ENCODE peak calls at places on chromosomes 5 and 9, in ten cellular contexts. B, T, D, A, R, J, G, N, X and H are unnamed samples.

GRCh38 chr5:66769030-66769733 is 173.0 kb downstream of the MAST4 start:
- DNase-seq in G (no peak), J (peak; percentile 36), T (no peak), R (no peak), B (no peak), N (no peak), D (no peak), A (no peak), X (no peak), H (no peak)

GRCh38 chr5:160395111-160395510 is 4.7 kb downstream of the FAM200C start:
- DNase-seq in J (no peak), A (no peak), D (no peak), T (no peak), X (no peak), N (no peak), G (no peak), R (no peak), B (no peak), H (no peak)

GRCh38 chr5:93654676-93655075 is 71.7 kb downstream of the NR2F1 start:
- DNase-seq in A (no peak), R (no peak), B (no peak), X (no peak), J (no peak), T (no peak), N (peak; percentile 28), G (no peak), D (no peak), H (no peak)

GRCh38 chr5:93622240-93622885 is 39.3 kb downstream of the NR2F1 start:
- DNase-seq in A (no peak), T (no peak), B (no peak), G (no peak), D (no peak), R (no peak), N (peak; percentile 77), X (no peak), J (no peak), H (no peak)

GRCh38 chr9:108551030-108551964 is 304.5 kb downstream of the ACTL7B start:
- DNase-seq in B (peak; percentile 73), J (no peak), D (no peak), X (no peak), N (peak; percentile 96), G (no peak), T (peak; percentile 72), A (no peak), R (no peak), H (no peak)

GRCh38 chr5:32419791-32420190 is 24.7 kb downstream of the ZFR start:
- DNase-seq in G (peak; percentile 12), D (no peak), B (no peak), X (no peak), N (no peak), A (no peak), J (no peak), R (no peak), T (no peak), H (no peak)

GRCh38 chr9:82170871-82171270 is 182.3 kb downstream of the SPATA31D1 start:
- DNase-seq in A (no peak), D (no peak), T (peak; percentile 71), B (no peak), R (no peak), N (no peak), J (no peak), X (no peak), G (no peak), H (no peak)

GRCh38 chr5:10521466-10522223 is 42.2 kb upstream of the ANKRD33B start:
- DNase-seq in T (no peak), D (peak; percentile 47), A (no peak), G (no peak), J (no peak), B (no peak), N (no peak), R (no peak), X (no peak), H (no peak)

GRCh38 chr5:178180141-178180863 is 6.9 kb downstream of the GMCL2 start:
- DNase-seq in J (no peak), A (no peak), B (no peak), N (no peak), X (no peak), T (no peak), R (no peak), G (no peak), D (no peak), H (no peak)

GRCh38 chr9:13719981-13720380 is 440.5 kb upstream of the MPDZ start:
- DNase-seq in X (no peak), D (no peak), A (no peak), R (no peak), B (peak; percentile 15), T (no peak), G (no peak), J (no peak), N (peak; percentile 84), H (no peak)

GRCh38 chr5:79924936-79925893 is 65.8 kb downstream of the MTX3 start:
- DNase-seq in A (no peak), J (no peak), T (no peak), X (no peak), R (no peak), N (peak; percentile 41), B (no peak), G (no peak), D (no peak), H (no peak)

GRCh38 chr5:173435543-173435942 is 107.3 kb upstream of the STC2 start:
- DNase-seq in G (no peak), D (no peak), N (no peak), R (no peak), J (no peak), A (no peak), T (no peak), B (no peak), X (no peak), H (no peak)

GRCh38 chr9:34375901-34376595 is 650 bp downstream of the MYORG start:
- DNase-seq in T (no peak), R (peak; percentile 62), A (peak; percentile 68), X (no peak), B (no peak), N (no peak), J (peak; percentile 57), G (peak; percentile 61), D (no peak), H (peak; percentile 85)

GRCh38 chr5:169923988-169924387 is 56.3 kb downstream of the INSYN2B start:
- DNase-seq in R (no peak), T (no peak), N (no peak), A (no peak), G (no peak), D (no peak), B (no peak), J (no peak), X (no peak), H (no peak)

GRCh38 chr9:132588098-132588497 is 5.7 kb downstream of the BARHL1 start:
- DNase-seq in X (no peak), D (no peak), R (no peak), G (no peak), N (no peak), T (no peak), J (no peak), A (no peak), B (no peak), H (no peak)

GRCh38 chr5:9467199-9468069 is 78.4 kb downstream of the SEMA5A start:
- DNase-seq in R (peak; percentile 65), X (no peak), A (no peak), N (no peak), B (no peak), T (no peak), J (no peak), G (no peak), D (no peak), H (peak; percentile 87)

GRCh38 chr5:131538177-131538593 is 96.8 kb downstream of the RAPGEF6 start:
- DNase-seq in J (no peak), A (no peak), N (peak; percentile 83), D (no peak), T (no peak), R (no peak), G (no peak), B (no peak), X (no peak), H (no peak)

GRCh38 chr9:121498150-121498486 is 1.5 kb downstream of the GGTA1 start:
- DNase-seq in J (peak; percentile 76), G (peak; percentile 75), D (peak; percentile 86), N (peak; percentile 72), T (peak; percentile 68), R (peak; percentile 74), X (no peak), A (peak; percentile 56), B (peak; percentile 29), H (peak; percentile 68)

GRCh38 chr5:6083311-6083941 is 294.9 kb downstream of the MED10 start:
- DNase-seq in X (no peak), T (no peak), R (no peak), A (no peak), D (no peak), N (no peak), B (no peak), J (no peak), G (no peak), H (no peak)

GRCh38 chr9:18393340-18394130 is 80.4 kb upstream of the ADAMTSL1 start:
- DNase-seq in X (no peak), A (peak; percentile 76), J (peak; percentile 31), N (peak; percentile 96), R (no peak), T (peak; percentile 87), D (no peak), B (peak; percentile 53), G (peak; percentile 51), H (no peak)

GRCh38 chr5:157204765-157205164 is 24.1 kb downstream of the ITK start:
- DNase-seq in N (no peak), A (no peak), B (no peak), X (no peak), R (no peak), T (no peak), D (no peak), J (no peak), G (no peak), H (no peak)
- H3K4me3 ChIP-seq in N (no peak overlapping the region), A (no peak overlapping the region), B (no peak overlapping the region), X (no peak overlapping the region), R (no peak overlapping the region), T (no peak overlapping the region), D (no peak overlapping the region), J (no peak overlapping the region), G (no peak overlapping the region), H (no peak overlapping the region)

GRCh38 chr5:144832416-144832815 is 661.7 kb downstream of the KCTD16 start:
- DNase-seq in G (no peak), R (no peak), T (no peak), N (no peak), B (no peak), X (no peak), A (no peak), D (no peak), J (no peak), H (no peak)

GRCh38 chr5:144831650-144832049 is 661.0 kb downstream of the KCTD16 start:
- DNase-seq in R (no peak), N (no peak), J (no peak), G (no peak), T (no peak), X (no peak), B (no peak), D (no peak), A (no peak), H (no peak)
- H3K4me3 ChIP-seq in R (no peak overlapping the region), N (no peak overlapping the region), J (no peak overlapping the region), G (no peak overlapping the region), T (no peak overlapping the region), X (no peak overlapping the region), B (no peak overlapping the region), D (no peak overlapping the region), A (no peak overlapping the region), H (no peak overlapping the region)

GRCh38 chr5:60522299-60522915 is 177.6 kb downstream of the DEPDC1B start:
- DNase-seq in N (peak; percentile 76), J (no peak), G (no peak), A (no peak), T (no peak), B (no peak), R (no peak), D (no peak), X (no peak), H (no peak)
- H3K4me3 ChIP-seq in N (no peak overlapping the region), J (no peak overlapping the region), G (no peak overlapping the region), A (no peak overlapping the region), T (no peak overlapping the region), B (no peak overlapping the region), R (no peak overlapping the region), D (no peak overlapping the region), X (no peak overlapping the region), H (no peak overlapping the region)

GRCh38 chr5:152532714-152533113 is 127.6 kb upstream of the NMUR2 start:
- DNase-seq in G (no peak), D (no peak), T (peak; percentile 14), J (no peak), R (no peak), X (no peak), A (no peak), N (peak; percentile 56), B (no peak), H (no peak)
- H3K4me3 ChIP-seq in G (no peak overlapping the region), D (no peak overlapping the region), T (no peak overlapping the region), J (no peak overlapping the region), R (no peak overlapping the region), X (peak overlapping the region; percentile 39), A (no peak overlapping the region), N (no peak overlapping the region), B (no peak overlapping the region), H (no peak overlapping the region)